ENCODE peak calls at places on chromosomes 13 and 19, in eight cellular contexts. D, P, I, U, Y, M, W and S are unnamed samples.

GRCh38 chr13:93248627-93249047 is 22.0 kb downstream of the GPC6 start:
- DNase-seq in D (no peak), P (no peak), I (no peak), U (no peak), Y (peak), M (no peak), W (peak), S (no peak)

GRCh38 chr13:104984296-104984818 is 1551.1 kb downstream of the EFNB2 start:
- DNase-seq in D (peak), P (peak), I (no peak), U (no peak), Y (peak), M (no peak), W (no peak), S (no peak)

GRCh38 chr13:46593403-46593802 is 40.4 kb downstream of the LRCH1 start:
- DNase-seq in D (no peak), P (no peak), I (no peak), U (no peak), Y (no peak), M (no peak), W (no peak), S (no peak)

GRCh38 chr19:44648536-44649370 is 5.0 kb downstream of the PVR start:
- DNase-seq in D (no peak), P (peak), I (no peak), U (peak), Y (no peak), M (no peak), W (no peak), S (no peak)

GRCh38 chr19:36041831-36042230 is 9.2 kb upstream of the CLIP3 start:
- DNase-seq in D (peak), P (peak), I (peak), U (peak), Y (no peak), M (no peak), W (no peak), S (no peak)

GRCh38 chr13:45875951-45876350 is 24.4 kb upstream of the SIAH3 start:
- DNase-seq in D (no peak), P (no peak), I (no peak), U (no peak), Y (no peak), M (no peak), W (no peak), S (no peak)

GRCh38 chr13:68386808-68387207 is 1156.7 kb upstream of the PCDH9 start:
- DNase-seq in D (no peak), P (no peak), I (no peak), U (no peak), Y (no peak), M (no peak), W (no peak), S (no peak)

GRCh38 chr13:28488376-28489005 is 6.4 kb downstream of the FLT1 start:
- DNase-seq in D (no peak), P (no peak), I (no peak), U (no peak), Y (no peak), M (no peak), W (no peak), S (no peak)

GRCh38 chr13:83943530-83944279 is 61.4 kb upstream of the SLITRK1 start:
- DNase-seq in D (no peak), P (no peak), I (no peak), U (no peak), Y (no peak), M (no peak), W (no peak), S (no peak)

GRCh38 chr19:47421844-47422395 is 2.6 kb upstream of the MEIS3 start:
- DNase-seq in D (no peak), P (no peak), I (peak), U (no peak), Y (peak), M (no peak), W (no peak), S (no peak)

GRCh38 chr19:16315825-16316505 is 8.7 kb upstream of the KLF2 start:
- DNase-seq in D (peak), P (peak), I (peak), U (peak), Y (no peak), M (peak), W (no peak), S (no peak)

GRCh38 chr19:14979498-14980255 is at the start of gene SLC1A6:
- DNase-seq in D (no peak), P (no peak), I (no peak), U (no peak), Y (peak), M (no peak), W (no peak), S (no peak)

GRCh38 chr13:21538753-21539152 is 65.2 kb downstream of the MICU2 start:
- DNase-seq in D (no peak), P (no peak), I (no peak), U (no peak), Y (no peak), M (no peak), W (no peak), S (no peak)

DNA sequence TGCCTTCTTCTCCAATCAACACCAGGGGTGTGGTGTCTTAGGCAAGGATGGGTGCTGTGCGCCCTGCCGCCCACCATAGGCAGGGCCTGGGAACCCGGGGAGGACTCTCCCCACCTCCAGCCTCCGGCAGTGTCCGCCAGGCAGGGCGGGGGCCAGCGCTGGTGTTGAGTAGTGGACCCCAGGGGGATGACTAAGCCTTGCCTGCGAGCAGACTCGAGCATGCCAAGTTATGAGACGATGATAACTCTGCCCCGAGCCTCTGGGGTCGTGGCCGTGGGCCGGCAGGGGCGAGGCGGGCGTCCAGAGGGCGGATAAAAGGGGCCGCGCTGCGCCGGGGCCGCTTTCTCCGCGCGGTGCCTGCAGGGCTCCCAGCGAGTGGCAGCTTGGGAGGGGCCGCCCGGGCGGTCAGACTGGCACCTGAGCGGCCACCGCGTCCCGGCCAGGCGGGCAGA is at the start of gene MEDAG:
- DNase-seq in D (no peak), P (peak), I (peak), U (peak), Y (no peak), M (peak), W (no peak), S (no peak)
- H3K4me3 ChIP-seq in D (no peak), P (peak), I (peak), U (peak), Y (no peak), M (peak), W (peak), S (no peak)

GRCh38 chr13:39602614-39603366 is at the start of gene LHFPL6:
- DNase-seq in D (no peak), P (peak), I (peak), U (peak), Y (peak), M (peak), W (peak), S (no peak)

GRCh38 chr13:39603424-39603947 is 493 bp upstream of the LHFPL6 start:
- DNase-seq in D (no peak), P (peak), I (peak), U (peak), Y (no peak), M (no peak), W (peak), S (no peak)

GRCh38 chr13:39601636-39602035 is 1.4 kb downstream of the LHFPL6 start:
- DNase-seq in D (no peak), P (no peak), I (no peak), U (no peak), Y (no peak), M (no peak), W (no peak), S (no peak)

GRCh38 chr13:39600766-39601165 is 2.2 kb downstream of the LHFPL6 start:
- DNase-seq in D (no peak), P (peak), I (no peak), U (no peak), Y (no peak), M (no peak), W (no peak), S (no peak)

GRCh38 chr13:39602277-39602613 is 748 bp downstream of the LHFPL6 start:
- DNase-seq in D (no peak), P (no peak), I (no peak), U (no peak), Y (no peak), M (no peak), W (no peak), S (no peak)
- TF ChIP-seq CTCF in D (no peak), P (no peak), I (no peak), U (no peak), Y (no peak), M (no peak), W (no peak), S (no peak)

DNA sequence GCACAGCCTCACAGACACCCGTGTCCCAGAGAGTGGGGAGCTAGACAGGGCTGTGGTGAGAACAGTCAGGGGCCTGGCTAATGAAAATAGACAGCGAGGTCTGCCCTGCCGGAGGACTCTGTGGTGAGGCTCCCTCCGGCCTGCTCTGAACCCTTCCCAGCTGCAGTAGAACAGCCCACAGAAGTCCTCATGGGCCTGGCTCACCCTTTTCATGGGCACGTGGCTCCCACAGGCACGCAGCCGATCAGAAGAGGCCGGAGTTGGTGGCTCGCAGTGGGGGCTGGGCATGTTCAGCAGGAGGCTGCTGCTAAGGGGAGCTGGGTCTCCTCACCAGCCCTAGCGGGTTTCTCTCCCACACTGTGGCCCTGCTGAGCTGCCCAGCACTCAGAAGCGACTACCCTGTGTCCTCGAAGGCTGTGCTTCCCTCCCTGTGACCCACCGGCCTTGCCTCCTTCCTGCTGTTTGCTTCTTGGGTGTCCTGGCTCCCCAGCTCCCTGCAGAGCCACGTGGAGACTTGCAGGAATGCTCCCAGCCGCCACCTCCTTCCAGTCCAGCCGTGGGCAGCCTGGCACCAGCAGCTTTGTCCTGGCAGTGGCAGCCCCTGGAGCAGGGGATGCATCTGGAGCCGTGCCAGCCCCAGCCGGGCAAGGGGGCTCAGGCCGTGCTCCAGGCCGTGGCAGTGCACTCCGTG is 138.7 kb downstream of the KDM4B start:
- DNase-seq in D (no peak), P (no peak), I (no peak), U (no peak), Y (no peak), M (no peak), W (no peak), S (no peak)
- H3K4me3 ChIP-seq in D (no peak), P (no peak), I (no peak), U (no peak), Y (no peak), M (no peak), W (no peak), S (no peak)

GRCh38 chr13:73059460-73060250 is 850 bp downstream of the KLF5 start:
- DNase-seq in D (no peak), P (peak), I (peak), U (peak), Y (peak), M (peak), W (peak), S (no peak)
- TF ChIP-seq CTCF in D (no peak), P (no peak), I (no peak), U (no peak), Y (no peak), M (peak), W (peak), S (peak)